ENCODE peak calls at places on chromosomes 1 and 21, in six cellular contexts. G is right lobe of liver, L is SJCRH30, P is stomach, Z is thyroid gland, U is fibroblast of lung. D is an unnamed sample. For H3K4me1, the result is how much of the 10 kb centered on the place peaks cover.

GRCh38 chr21:42942244-42942643 is 16.8 kb upstream of the ERVH48-1 start:
- DNase-seq in U (no peak), G (no peak), Z (no peak), L (no peak), P (no peak), D (no peak)

GRCh38 chr1:66752000-66752592 is at the start of gene DYNLT5:
- DNase-seq in P (peak), Z (peak), G (peak), L (no peak), U (peak), D (no peak)

GRCh38 chr1:63323866-63324778 is 1.8 kb downstream of the FOXD3 start:
- DNase-seq in G (no peak), L (no peak), Z (no peak), P (no peak), U (no peak), D (no peak)

GRCh38 chr1:248926401-248927182 is 20.6 kb downstream of the PGBD2 start:
- DNase-seq in Z (no peak), U (peak), P (no peak), L (no peak), G (no peak), D (no peak)

GRCh38 chr1:53656062-53656915 is 82.7 kb downstream of the GLIS1 start:
- DNase-seq in Z (no peak), L (no peak), U (peak), P (no peak), G (peak), D (no peak)

GRCh38 chr1:216691710-216692109 is 31.5 kb downstream of the ESRRG start:
- DNase-seq in U (no peak), Z (no peak), P (no peak), L (no peak), G (no peak), D (no peak)

GRCh38 chr1:183098349-183098748 is 75.1 kb downstream of the LAMC1 start:
- DNase-seq in L (no peak), Z (no peak), U (no peak), G (no peak), P (no peak), D (no peak)

GRCh38 chr1:85577421-85578320 is 2.9 kb upstream of the CCN1 start:
- DNase-seq in P (no peak), G (no peak), Z (peak), L (peak), U (no peak), D (no peak)

GRCh38 chr21:26965567-26966359 is 1.1 kb downstream of the ADAMTS5 start:
- DNase-seq in L (peak), U (peak), P (peak), Z (peak), G (peak), D (no peak)

GRCh38 chr21:35217504-35218060 is 168.5 kb upstream of the RUNX1 start:
- DNase-seq in L (no peak), P (no peak), U (peak), Z (peak), G (no peak), D (no peak)

GRCh38 chr1:41679531-41679930 is 195.0 kb upstream of the EDN2 start:
- DNase-seq in P (no peak), U (no peak), L (no peak), G (no peak), Z (no peak), D (no peak)

GRCh38 chr1:113057006-113057405 is 16.0 kb upstream of the LRIG2 start:
- DNase-seq in Z (peak), P (no peak), L (peak), U (no peak), G (no peak), D (no peak)

GRCh38 chr1:81809808-81810207 is 9.1 kb downstream of the ADGRL2 start:
- DNase-seq in P (no peak), G (no peak), U (no peak), Z (no peak), L (no peak), D (no peak)

GRCh38 chr1:69898403-69898947 is 306.9 kb downstream of the LRRC40 start:
- DNase-seq in L (no peak), Z (no peak), P (no peak), U (no peak), G (no peak), D (no peak)

GRCh38 chr1:55310517-55310927 is 95.4 kb upstream of the USP24 start:
- DNase-seq in U (peak), Z (no peak), L (no peak), P (no peak), G (no peak), D (no peak)

GRCh38 chr1:119703666-119704450 is 7.9 kb upstream of the PHGDH start:
- DNase-seq in L (no peak), P (no peak), U (peak), Z (no peak), G (no peak), D (no peak)

GRCh38 chr1:41618066-41618825 is 133.8 kb upstream of the EDN2 start:
- DNase-seq in L (no peak), P (peak), U (peak), Z (peak), G (peak), D (no peak)

GRCh38 chr1:65503427-65503826 is 83.0 kb downstream of the LEPR start:
- DNase-seq in P (no peak), G (no peak), Z (no peak), L (no peak), U (peak), D (no peak)

DNA sequence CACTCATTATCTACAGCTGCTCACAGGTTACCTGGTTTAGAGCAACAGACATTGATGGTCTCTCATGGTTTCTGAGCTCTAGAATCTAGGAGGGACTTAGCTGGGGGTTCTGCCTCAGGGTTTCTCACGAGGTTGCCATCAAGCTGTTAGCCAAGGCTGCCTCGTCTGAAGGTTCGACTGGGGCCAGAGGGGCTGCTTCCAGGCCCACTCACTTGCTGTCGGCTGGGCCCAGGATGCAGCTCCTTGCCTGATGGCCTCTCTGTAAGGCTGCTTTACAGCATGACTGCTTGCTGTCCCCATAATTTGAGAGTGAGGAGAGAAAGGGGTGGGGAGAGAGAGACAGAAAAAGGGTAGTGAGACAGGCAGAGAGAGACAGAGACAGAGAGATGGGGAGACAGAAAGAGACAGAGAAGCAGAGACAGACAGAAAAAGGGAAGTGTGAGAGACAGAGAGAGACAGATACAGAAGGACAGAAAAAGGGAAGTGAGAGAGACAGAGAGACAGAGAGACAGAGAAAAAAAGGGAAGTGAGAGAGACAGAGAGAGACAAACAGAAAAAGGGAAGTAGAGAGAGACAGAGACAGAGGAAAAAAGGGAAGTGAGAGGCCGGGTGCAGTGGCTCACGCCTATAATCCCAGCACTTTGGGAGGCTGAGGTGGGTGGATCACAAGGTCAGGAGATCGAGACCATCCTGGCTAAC is 106.8 kb upstream of the C1orf174 start:
- DNase-seq in G (no peak), P (no peak), Z (no peak), L (no peak), U (no peak), D (no peak)
- H3K4me1 ChIP-seq in G (under half), P (under half), Z (under half), L (under half), U (under half), D (under half)

DNA sequence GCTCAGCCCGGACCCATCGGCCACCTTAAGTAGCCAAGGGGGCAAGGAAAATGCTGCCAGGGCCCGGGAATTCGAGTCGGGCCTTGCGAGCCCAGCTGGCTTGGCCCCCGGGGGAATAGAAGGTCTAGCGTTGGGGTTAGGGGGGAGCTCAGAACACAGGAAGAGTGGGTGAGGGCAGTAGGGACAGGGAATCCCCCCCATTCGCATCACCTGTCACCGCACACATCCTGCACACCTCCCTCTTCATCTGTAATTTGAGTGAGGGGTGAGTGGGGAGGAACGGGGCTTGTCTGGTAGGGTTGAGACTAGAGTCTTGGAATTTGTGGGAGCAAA is 366 bp upstream of the PLXNA2 start:
- DNase-seq in U (no peak), L (no peak), Z (no peak), P (no peak), G (no peak), D (no peak)
- H3K27ac ChIP-seq in U (no peak), L (peak), Z (peak), P (peak), G (peak), D (no peak)

DNA sequence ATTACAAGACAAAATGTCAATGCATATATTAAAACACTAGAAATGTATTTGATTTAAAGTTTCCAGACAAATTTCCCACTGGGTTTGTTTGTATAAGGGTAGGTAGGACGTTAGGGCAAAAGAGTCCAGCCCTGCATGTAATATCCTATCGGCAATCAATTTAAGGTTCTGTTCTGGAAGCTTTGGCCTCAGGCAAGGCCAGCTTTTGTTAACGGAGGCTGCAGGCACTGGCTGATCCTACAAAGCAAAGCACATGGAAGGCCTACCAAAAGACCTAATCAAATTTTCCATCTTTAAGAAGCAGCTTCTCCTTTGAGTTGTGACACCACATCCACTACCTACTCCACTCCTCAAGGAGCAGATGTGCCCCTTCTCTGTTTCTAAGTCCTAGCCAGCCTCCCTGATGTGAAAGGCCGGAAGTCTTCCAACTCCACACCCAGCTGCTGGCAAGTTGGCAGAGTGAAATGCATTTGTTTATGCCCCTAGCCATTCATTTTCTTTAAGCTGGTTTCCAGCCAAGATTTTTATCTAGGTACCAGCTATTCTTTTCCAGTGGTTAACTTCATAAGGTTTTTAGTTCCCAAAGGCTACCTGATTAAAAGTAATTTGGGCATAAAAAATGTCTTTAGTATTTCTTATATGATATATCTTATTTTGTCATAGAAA is 452.6 kb downstream of the PTBP2 start:
- DNase-seq in Z (no peak), L (peak), G (no peak), P (no peak), U (peak), D (no peak)
- H3K4me3 ChIP-seq in Z (no peak), L (no peak), G (no peak), P (no peak), U (no peak), D (no peak)

DNA sequence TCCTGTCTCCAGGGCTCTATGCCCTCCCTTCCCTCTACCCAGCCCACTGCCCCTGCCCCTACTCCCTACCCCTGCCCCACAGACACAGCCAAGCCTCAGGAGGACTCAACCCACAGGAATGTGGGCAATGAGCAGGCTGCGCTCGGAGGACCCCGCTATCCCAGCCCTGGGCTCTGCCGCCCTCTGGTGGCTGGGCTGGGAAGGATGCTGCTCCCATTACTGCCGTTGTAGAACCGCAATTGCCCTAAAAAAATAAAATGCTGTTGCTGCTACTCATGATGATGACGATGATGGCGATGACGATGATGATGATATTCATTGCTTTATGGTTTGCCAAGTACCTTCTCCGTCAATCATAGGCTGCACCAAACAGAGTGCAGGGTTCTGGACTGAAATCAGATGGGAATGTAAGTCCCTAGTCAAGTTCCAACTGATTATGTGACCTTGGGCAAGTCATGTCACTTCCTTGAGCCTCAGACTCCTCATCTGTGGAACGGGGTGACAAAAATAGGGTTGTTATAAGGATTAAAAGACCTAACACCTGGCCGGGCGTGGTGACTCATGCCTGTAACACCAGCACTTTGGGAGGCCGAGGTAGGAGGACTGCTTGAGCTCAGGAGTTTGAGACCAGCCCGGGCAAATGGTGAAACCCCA is 24.6 kb downstream of the ARHGEF19 start:
- DNase-seq in P (peak), L (peak), Z (peak), U (peak), G (peak), D (no peak)
- H3K4me1 ChIP-seq in P (under half), L (half or more), Z (half or more), U (under half), G (under half), D (under half)

GRCh38 chr1:155199792-155200191 is 7.9 kb downstream of the THBS3 start:
- DNase-seq in G (no peak), Z (no peak), L (no peak), P (no peak), U (no peak), D (no peak)
- H3K27ac ChIP-seq in G (no peak), Z (no peak), L (no peak), P (no peak), U (no peak), D (no peak)

GRCh38 chr1:78651247-78651646 is 1.6 kb downstream of the IFI44 start:
- DNase-seq in L (peak), U (peak), P (no peak), G (no peak), Z (no peak), D (no peak)
- H3K4me3 ChIP-seq in L (peak), U (peak), P (peak), G (peak), Z (peak), D (no peak)

GRCh38 chr1:25700626-25701025 is 84.0 kb downstream of the MAN1C1 start:
- DNase-seq in P (no peak), U (no peak), L (no peak), Z (no peak), G (no peak), D (no peak)
- H3K4me1 ChIP-seq in P (half or more), U (under half), L (under half), Z (half or more), G (under half), D (under half)

GRCh38 chr1:226975259-226975908 is 35.3 kb downstream of the COQ8A start:
- DNase-seq in U (no peak), G (no peak), Z (no peak), L (no peak), P (no peak), D (no peak)
- H3K27ac ChIP-seq in U (no peak), G (peak), Z (no peak), L (no peak), P (peak), D (no peak)

GRCh38 chr1:18949689-18950414 is 6.6 kb downstream of the IFFO2 start:
- DNase-seq in G (peak), L (peak), U (peak), Z (no peak), P (no peak), D (no peak)

GRCh38 chr1:18950415-18951026 is 6.0 kb downstream of the IFFO2 start:
- DNase-seq in Z (no peak), L (no peak), P (no peak), G (peak), U (no peak), D (no peak)

GRCh38 chr1:18953656-18954259 is 2.7 kb downstream of the IFFO2 start:
- DNase-seq in Z (peak), L (no peak), P (no peak), G (peak), U (no peak), D (no peak)

GRCh38 chr1:18951416-18951815 is 5.1 kb downstream of the IFFO2 start:
- DNase-seq in Z (no peak), G (peak), L (no peak), U (no peak), P (no peak), D (no peak)

GRCh38 chr1:18951818-18952391 is 4.6 kb downstream of the IFFO2 start:
- DNase-seq in L (no peak), P (peak), Z (no peak), U (no peak), G (peak), D (no peak)
- H3K4me3 ChIP-seq in L (no peak), P (no peak), Z (no peak), U (no peak), G (no peak), D (no peak)

DNA sequence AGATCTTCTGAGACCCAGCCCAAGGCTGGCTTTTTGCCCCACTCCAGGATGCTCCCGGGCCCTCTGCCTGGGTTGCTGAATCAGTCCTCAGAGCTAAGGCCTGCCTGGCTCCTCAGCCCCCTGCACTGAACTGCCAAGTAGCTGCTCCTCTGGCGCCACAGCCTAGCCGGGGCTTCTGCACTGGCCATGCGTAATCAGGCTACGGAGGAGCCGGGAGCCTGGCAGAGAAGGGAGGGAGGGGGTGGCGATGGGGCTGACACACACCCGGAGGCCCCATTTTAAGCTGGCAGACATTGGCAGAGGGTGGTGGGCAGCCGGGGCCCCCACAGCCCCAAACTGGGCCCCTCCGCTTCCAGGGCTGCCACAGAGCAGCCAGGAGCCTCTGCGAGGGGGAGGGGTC is 38.7 kb downstream of the ALPL start:
- DNase-seq in G (no peak), Z (no peak), L (no peak), U (no peak), P (no peak), D (no peak)
- H3K4me1 ChIP-seq in G (under half), Z (under half), L (under half), U (under half), P (under half), D (under half)